ENCODE peak calls at places on chromosomes 1 and 21, in ten cellular contexts. O, Q, R, L, K, J, F, I, Y and T are unnamed samples.
A peak's percentile ranks its signal among the peaks of the same experiment; 100 is the strongest.

GRCh38 chr1:29812397-29813135 is 576.2 kb downstream of the PTPRU start:
- DNase-seq in O (no peak), Y (no peak), K (no peak), R (no peak), Q (no peak), I (no peak), F (no peak), J (no peak), L (no peak), T (no peak)

GRCh38 chr1:42259739-42260064 is 75.3 kb downstream of the FOXJ3 start:
- DNase-seq in J (no peak), Q (no peak), K (peak; percentile 56), F (no peak), Y (no peak), L (no peak), R (peak; percentile 42), O (no peak), I (peak; percentile 13), T (no peak)

GRCh38 chr1:86468501-86468977 is at the start of gene CLCA1:
- DNase-seq in Y (no peak), I (no peak), K (no peak), L (no peak), Q (no peak), O (no peak), R (no peak), J (no peak), F (no peak), T (no peak)

GRCh38 chr1:118158918-118159317 is 26.1 kb downstream of the SPAG17 start:
- DNase-seq in I (peak; percentile 51), J (no peak), Y (no peak), O (no peak), R (peak; percentile 76), K (peak; percentile 26), Q (no peak), L (no peak), F (peak; percentile 94), T (no peak)

GRCh38 chr1:19319196-19319595 is 7.1 kb downstream of the SLC66A1 start:
- DNase-seq in K (no peak), O (no peak), F (no peak), Y (no peak), I (no peak), L (no peak), R (peak; percentile 22), J (no peak), Q (no peak), T (no peak)

GRCh38 chr1:9861371-9861770 is 37.6 kb upstream of the CLSTN1 start:
- DNase-seq in O (no peak), Q (no peak), F (no peak), I (no peak), J (no peak), Y (no peak), K (no peak), R (no peak), L (no peak), T (no peak)

GRCh38 chr1:89465201-89465600 is 59.4 kb upstream of the LRRC8B start:
- DNase-seq in F (peak; percentile 21), I (peak; percentile 51), Y (no peak), K (no peak), R (no peak), O (no peak), L (no peak), J (no peak), Q (no peak), T (no peak)

GRCh38 chr21:38740131-38740530 is 65.6 kb upstream of the ETS2 start:
- DNase-seq in I (no peak), Y (no peak), O (no peak), J (no peak), L (no peak), K (peak; percentile 46), R (peak; percentile 33), F (peak; percentile 12), Q (no peak), T (no peak)

GRCh38 chr1:155322571-155322952 is 1.9 kb downstream of the RUSC1 start:
- DNase-seq in J (no peak), Y (no peak), Q (no peak), O (peak; percentile 55), R (peak; percentile 39), I (peak; percentile 30), L (no peak), F (peak; percentile 34), K (peak; percentile 73), T (peak; percentile 84)

GRCh38 chr1:155322953-155323728 is 2.4 kb downstream of the RUSC1 start:
- DNase-seq in I (peak; percentile 95), Q (no peak), L (peak; percentile 87), R (peak; percentile 93), O (peak; percentile 92), K (peak; percentile 99), Y (peak; percentile 72), F (peak; percentile 90), J (peak; percentile 89), T (peak; percentile 91)

GRCh38 chr1:155320252-155320651 is 442 bp upstream of the RUSC1 start:
- DNase-seq in O (no peak), I (no peak), K (no peak), F (no peak), R (no peak), J (no peak), Y (no peak), L (no peak), Q (no peak), T (no peak)

GRCh38 chr1:155320661-155321576 is at the start of gene RUSC1:
- DNase-seq in I (peak; percentile 41), J (peak; percentile 61), L (peak; percentile 72), K (peak; percentile 51), Q (no peak), O (peak; percentile 90), F (peak; percentile 58), R (peak; percentile 49), Y (no peak), T (peak; percentile 93)

DNA sequence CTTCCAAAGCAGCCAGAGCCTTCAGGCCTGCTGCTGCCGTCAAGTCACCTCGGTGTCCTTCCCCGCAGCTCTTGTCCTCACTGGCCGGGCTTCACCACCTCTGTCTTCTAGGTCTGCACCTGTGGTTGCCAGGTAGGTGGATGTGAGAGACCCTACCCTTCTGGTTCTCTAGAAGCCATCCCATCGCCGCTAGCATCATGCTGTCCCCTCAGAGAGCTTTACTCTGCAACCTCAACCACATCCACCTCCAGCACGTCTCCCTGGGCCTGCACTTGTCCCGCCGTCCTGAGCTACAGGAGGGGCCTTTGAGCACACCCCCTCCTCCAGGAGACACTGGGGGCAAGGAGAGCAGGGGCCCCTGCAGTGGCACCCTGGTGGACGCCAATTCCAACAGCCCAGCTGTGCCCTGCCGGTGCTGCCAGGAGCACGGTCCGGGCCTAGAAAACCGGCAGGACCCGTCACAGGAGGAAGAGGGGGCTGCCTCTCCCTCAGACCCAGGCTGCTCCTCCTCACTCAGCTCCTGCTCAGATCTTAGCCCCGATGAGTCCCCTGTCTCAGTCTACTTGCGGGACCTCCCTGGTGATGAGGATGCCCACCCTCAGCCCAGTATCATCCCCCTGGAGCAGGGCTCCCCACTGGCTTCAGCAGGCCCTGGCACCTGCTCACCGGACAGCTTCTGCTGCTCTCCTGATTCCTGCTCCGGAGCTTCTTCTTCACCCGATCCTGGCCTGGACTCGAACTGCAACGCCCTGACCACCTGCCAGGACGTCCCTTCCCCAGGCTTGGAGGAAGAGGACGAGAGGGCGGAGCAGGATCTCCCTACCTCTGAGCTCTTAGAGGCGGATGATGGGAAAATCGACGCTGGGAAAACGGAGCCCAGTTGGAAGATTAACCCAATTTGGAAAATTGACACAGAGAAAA is 1.1 kb downstream of the RUSC1 start:
- DNase-seq in Y (no peak), O (peak; percentile 47), J (no peak), I (no peak), R (no peak), L (no peak), Q (no peak), F (no peak), K (peak; percentile 41), T (no peak)
- H3K4me3 ChIP-seq in Y (no peak overlapping the region), O (no peak overlapping the region), J (peak overlapping the region; percentile 79), I (peak overlapping the region; percentile 80), R (peak overlapping the region; percentile 90), L (peak overlapping the region; percentile 89), Q (no peak overlapping the region), F (peak overlapping the region; percentile 93), K (no peak overlapping the region), T (peak overlapping the region; percentile 94)

DNA sequence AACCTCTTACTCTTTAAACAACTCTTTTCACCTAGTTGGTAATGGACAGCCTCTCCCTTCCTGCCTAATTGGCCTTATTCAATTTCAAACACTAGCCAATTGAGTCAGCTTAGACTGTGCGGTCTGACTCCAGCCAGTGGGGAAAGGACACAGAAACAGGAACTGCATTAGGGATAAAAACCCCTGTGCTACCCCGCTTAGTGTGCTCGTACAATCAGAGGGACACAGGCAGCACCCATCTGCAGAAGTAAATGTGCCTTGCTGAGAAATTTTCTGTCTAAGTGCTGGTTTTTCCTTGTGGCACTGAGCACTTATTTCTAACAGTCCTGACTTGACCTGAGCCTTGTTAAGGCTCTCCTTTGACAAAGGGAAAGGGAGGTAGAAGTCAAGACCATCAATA is 6.0 kb upstream of the CD2 start:
- DNase-seq in L (no peak), F (no peak), R (no peak), K (no peak), Q (no peak), J (no peak), Y (no peak), O (no peak), I (no peak), T (no peak)
- H3K9me3 ChIP-seq in L (peaks cover 24% of the 10 kb centered on the region), F (no peaks in the 10 kb centered on the region), R (peaks cover 11% of the 10 kb centered on the region), K (peaks cover 57% of the 10 kb centered on the region), Q (peaks cover 7% of the 10 kb centered on the region), J (peaks cover 16% of the 10 kb centered on the region), Y (peaks cover 14% of the 10 kb centered on the region), O (peaks cover 8% of the 10 kb centered on the region), I (peaks cover 28% of the 10 kb centered on the region), T (no peaks in the 10 kb centered on the region)

DNA sequence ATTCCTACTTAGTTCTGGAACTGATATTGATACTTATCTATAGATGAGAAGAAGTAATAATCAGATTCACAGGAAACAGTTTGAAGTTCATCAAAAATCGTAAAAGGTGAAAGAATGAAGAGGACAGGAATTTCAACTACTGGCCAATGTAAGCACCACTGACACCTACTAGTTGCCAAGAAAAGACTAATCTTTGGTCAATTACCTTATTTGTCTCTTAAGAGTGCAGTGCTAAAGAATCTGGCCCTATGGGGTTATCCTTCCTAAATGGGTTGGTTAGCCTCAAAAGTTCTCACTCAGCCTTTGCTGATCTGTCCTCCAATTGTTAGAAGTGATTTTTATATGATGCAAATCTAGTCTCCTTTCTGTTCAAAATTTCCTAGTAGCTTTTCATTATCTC is 29.5 kb downstream of the ADSS2 start:
- DNase-seq in R (no peak), J (no peak), I (no peak), Q (no peak), Y (no peak), L (no peak), K (no peak), O (no peak), F (no peak), T (no peak)
- H3K4me3 ChIP-seq in R (no peak overlapping the region), J (no peak overlapping the region), I (no peak overlapping the region), Q (no peak overlapping the region), Y (no peak overlapping the region), L (no peak overlapping the region), K (no peak overlapping the region), O (no peak overlapping the region), F (no peak overlapping the region), T (no peak overlapping the region)

GRCh38 chr1:40475268-40475667 is 1.8 kb upstream of the ZFP69 start:
- DNase-seq in I (no peak), Y (no peak), L (no peak), R (no peak), Q (no peak), J (no peak), K (no peak), F (no peak), O (no peak), T (no peak)
- H3K9me3 ChIP-seq in I (peaks cover 33% of the 10 kb centered on the region), Y (peaks cover 23% of the 10 kb centered on the region), L (peaks cover 26% of the 10 kb centered on the region), R (peaks cover 16% of the 10 kb centered on the region), Q (no peaks in the 10 kb centered on the region), J (peaks cover 21% of the 10 kb centered on the region), K (peaks cover 51% of the 10 kb centered on the region), F (no peaks in the 10 kb centered on the region), O (peaks cover 5% of the 10 kb centered on the region), T (peaks cover 50% of the 10 kb centered on the region)